ENCODE peak calls at places on chromosomes 2 and 18, in seven cellular contexts. B is HCT116; N is cardiac muscle cell; I is CD8-positive, alpha-beta T cell; E is AG10803; R is Peyer's patch; D is fibroblast of pulmonary artery. J is an unnamed sample.

GRCh38 chr2:26849056-26850001 is 1.4 kb downstream of the DPYSL5 start:
- DNase-seq in B (no peak), N (no peak), I (no peak), E (no peak), R (no peak), D (no peak), J (no peak)

GRCh38 chr2:166637051-166637450 is 143.0 kb upstream of the SCN7A start:
- DNase-seq in B (no peak), N (no peak), I (no peak), E (no peak), R (no peak), D (peak; percentile 12), J (no peak)

GRCh38 chr2:52222128-52222527 is 1190.2 kb upstream of the NRXN1 start:
- DNase-seq in B (no peak), N (peak; percentile 2), I (no peak), E (no peak), R (no peak), D (peak; percentile 36), J (no peak)

GRCh38 chr2:33529771-33530481 is 53.5 kb downstream of the RASGRP3 start:
- DNase-seq in B (no peak), N (peak; percentile 76), I (no peak), E (peak; percentile 99), R (no peak), D (peak; percentile 85), J (peak; percentile 76)

GRCh38 chr2:233974530-233975071 is 57.4 kb downstream of the TRPM8 start:
- DNase-seq in B (peak; percentile 98), N (peak; percentile 85), I (no peak), E (peak; percentile 92), R (no peak), D (peak; percentile 87), J (peak; percentile 97)

GRCh38 chr2:88545118-88545517 is 82.1 kb downstream of the EIF2AK3 start:
- DNase-seq in B (peak; percentile 81), N (peak; percentile 43), I (no peak), E (peak; percentile 11), R (no peak), D (peak; percentile 39), J (no peak)

GRCh38 chr2:42117923-42118758 is 51.0 kb upstream of the EML4 start:
- DNase-seq in B (no peak), N (peak; percentile 42), I (no peak), E (peak; percentile 88), R (no peak), D (peak; percentile 62), J (no peak)

GRCh38 chr2:38581193-38582147 is 21.3 kb downstream of the HNRNPLL start:
- DNase-seq in B (peak; percentile 52), N (peak; percentile 87), I (no peak), E (peak; percentile 78), R (no peak), D (peak; percentile 89), J (no peak)

GRCh38 chr18:37578886-37579513 is 13.4 kb upstream of the CELF4 start:
- DNase-seq in B (peak; percentile 51), N (peak; percentile 70), I (no peak), E (peak; percentile 23), R (no peak), D (peak; percentile 67), J (no peak)

GRCh38 chr2:233816771-233817170 is 37.6 kb downstream of the HJURP start:
- DNase-seq in B (no peak), N (peak; percentile 10), I (no peak), E (no peak), R (no peak), D (no peak), J (no peak)

GRCh38 chr2:2879776-2880175 is 497.8 kb downstream of the EIPR1 start:
- DNase-seq in B (no peak), N (no peak), I (no peak), E (no peak), R (peak; percentile 24), D (no peak), J (no peak)

GRCh38 chr2:187854801-187855200 is 300.6 kb upstream of the TFPI start:
- DNase-seq in B (no peak), N (no peak), I (no peak), E (no peak), R (no peak), D (no peak), J (no peak)

GRCh38 chr18:35577045-35577848 is 4.3 kb upstream of the GALNT1 start:
- DNase-seq in B (no peak), N (no peak), I (no peak), E (no peak), R (no peak), D (no peak), J (no peak)

GRCh38 chr18:48412339-48412929 is 3.3 kb upstream of the ZBTB7C start:
- DNase-seq in B (peak; percentile 62), N (peak; percentile 37), I (no peak), E (peak; percentile 21), R (no peak), D (peak; percentile 38), J (no peak)

GRCh38 chr2:190186238-190186637 is 123.7 kb upstream of the MSTN start:
- DNase-seq in B (no peak), N (no peak), I (no peak), E (peak; percentile 41), R (no peak), D (no peak), J (no peak)

GRCh38 chr2:109222422-109222821 is 93.4 kb downstream of the SH3RF3 start:
- DNase-seq in B (no peak), N (no peak), I (no peak), E (no peak), R (no peak), D (no peak), J (no peak)

GRCh38 chr2:194271283-194271961 is 1385.6 kb upstream of the SLC39A10 start:
- DNase-seq in B (no peak), N (no peak), I (no peak), E (no peak), R (no peak), D (no peak), J (no peak)

GRCh38 chr2:171174075-171174474 is 13.4 kb upstream of the TLK1 start:
- DNase-seq in B (no peak), N (no peak), I (no peak), E (no peak), R (no peak), D (no peak), J (no peak)

GRCh38 chr2:60472026-60472425 is 81.4 kb downstream of the BCL11A start:
- DNase-seq in B (no peak), N (no peak), I (no peak), E (no peak), R (no peak), D (no peak), J (no peak)

GRCh38 chr2:213934560-213934959 is 476.3 kb upstream of the VWC2L start:
- DNase-seq in B (no peak), N (peak; percentile 16), I (no peak), E (peak; percentile 18), R (no peak), D (peak; percentile 33), J (no peak)
- TF ChIP-seq CTCF in B (peak; percentile 49), N (peak; percentile 35), I (peak; percentile 56), E (peak; percentile 63), R (peak; percentile 36), D (peak; percentile 44), J (peak; percentile 46)

DNA sequence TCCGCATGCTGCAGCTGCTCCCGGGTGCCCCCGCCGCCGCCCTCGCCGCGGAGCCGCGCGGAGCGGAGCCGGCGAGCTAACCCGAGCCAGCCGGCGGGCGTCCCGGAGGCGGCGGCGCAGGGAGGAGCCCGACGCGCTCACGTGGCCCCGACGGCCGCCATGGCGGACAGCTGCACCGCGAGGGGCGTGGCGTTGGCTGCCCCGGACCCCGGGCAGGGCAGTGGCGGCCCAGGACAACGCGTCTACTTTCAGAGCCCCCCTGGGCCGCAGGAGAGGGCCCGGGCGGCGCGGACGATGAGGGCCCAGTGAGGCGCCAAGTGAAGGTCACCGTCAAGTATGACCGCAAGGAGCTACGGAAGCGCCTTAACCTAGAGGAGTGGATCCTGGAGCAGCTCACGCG is 30.0 kb upstream of the CCNYL1 start:
- DNase-seq in B (no peak), N (peak; percentile 23), I (no peak), E (no peak), R (no peak), D (no peak), J (no peak)
- H3K4me3 ChIP-seq in B (no peak overlapping the region), N (no peak overlapping the region), I (no peak overlapping the region), E (no peak overlapping the region), R (no peak overlapping the region), D (no peak overlapping the region), J (no peak overlapping the region)

DNA sequence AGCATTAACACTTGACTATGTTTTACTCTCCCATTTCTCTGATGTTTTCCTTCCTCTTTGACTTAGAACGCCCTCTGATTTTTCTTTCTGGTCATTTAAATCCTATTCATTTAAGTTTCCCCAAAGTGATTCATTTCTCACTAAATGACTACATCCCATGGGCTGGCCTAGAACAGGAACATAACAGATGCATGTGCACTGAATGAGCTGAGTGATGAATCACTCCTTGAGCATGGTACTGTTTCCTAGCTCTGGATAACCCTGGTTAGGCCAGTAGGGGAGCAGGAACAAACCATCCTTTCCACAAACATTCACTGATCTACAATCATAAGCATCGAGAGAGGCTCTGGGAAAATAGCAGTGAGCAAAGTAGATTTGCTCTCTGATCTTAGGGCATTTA is 221.9 kb upstream of the SETBP1 start:
- DNase-seq in B (no peak), N (peak; percentile 35), I (no peak), E (peak; percentile 72), R (no peak), D (peak; percentile 58), J (peak; percentile 26)
- TF ChIP-seq CTCF in B (no peak), N (no peak), I (no peak), E (peak; percentile 41), R (no peak), D (no peak), J (peak; percentile 15)

GRCh38 chr2:47311764-47312503 is 91.0 kb upstream of the MSH2 start:
- DNase-seq in B (no peak), N (no peak), I (no peak), E (no peak), R (no peak), D (no peak), J (no peak)

GRCh38 chr2:47309472-47309951 is 93.4 kb upstream of the MSH2 start:
- DNase-seq in B (no peak), N (no peak), I (no peak), E (no peak), R (no peak), D (no peak), J (no peak)

GRCh38 chr2:47309952-47310800 is 92.8 kb upstream of the MSH2 start:
- DNase-seq in B (no peak), N (peak; percentile 78), I (no peak), E (peak; percentile 64), R (peak; percentile 79), D (peak; percentile 47), J (no peak)

GRCh38 chr2:47312504-47312875 is 90.5 kb upstream of the MSH2 start:
- DNase-seq in B (no peak), N (no peak), I (no peak), E (no peak), R (no peak), D (no peak), J (no peak)

DNA sequence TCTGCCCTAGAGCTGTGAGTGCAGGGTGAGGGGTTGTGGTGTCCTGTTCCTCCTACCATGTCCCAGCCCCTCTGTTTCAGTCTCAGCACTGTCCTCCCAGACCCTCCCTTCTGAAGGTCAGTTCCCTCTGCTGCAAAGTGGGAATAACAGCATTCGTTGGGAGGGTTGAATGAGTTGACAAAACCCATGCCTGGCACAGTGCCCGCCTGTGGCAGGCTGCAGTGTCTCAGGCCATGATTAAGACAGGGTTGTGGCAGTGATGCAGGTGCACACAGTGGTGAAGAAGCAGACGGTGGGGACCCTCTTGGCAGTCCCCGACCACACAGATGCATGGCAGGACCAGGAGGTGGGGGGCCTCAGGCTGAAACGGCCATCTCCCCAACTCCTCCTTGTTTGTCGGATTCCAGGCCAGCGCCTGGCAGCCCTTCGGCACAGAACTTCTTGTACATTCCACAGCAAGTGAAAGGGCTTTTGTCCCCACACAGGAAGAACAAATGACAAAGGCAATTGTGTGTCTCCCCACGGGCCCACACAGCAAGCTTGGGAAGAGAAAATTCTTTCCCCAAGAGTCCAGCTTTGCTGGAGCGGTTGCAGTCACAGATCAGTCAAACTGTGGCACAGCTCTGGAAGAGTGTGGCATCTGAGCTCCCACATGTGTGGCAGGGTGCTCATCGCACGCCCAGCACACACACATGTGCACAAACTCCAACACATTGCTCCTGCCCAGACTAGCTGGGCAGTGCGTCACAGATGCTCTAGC is 92.0 kb upstream of the MSH2 start:
- DNase-seq in B (no peak), N (peak; percentile 26), I (no peak), E (no peak), R (no peak), D (no peak), J (no peak)
- H3K4me3 ChIP-seq in B (no peak overlapping the region), N (no peak overlapping the region), I (no peak overlapping the region), E (no peak overlapping the region), R (no peak overlapping the region), D (no peak overlapping the region), J (no peak overlapping the region)